ENCODE peak calls at places on chromosomes 3 and 15, in six cellular contexts. One of them, this sample, is unnamed.

GRCh38 chr3:42749753-42750231 is 23.3 kb downstream of the CCDC13 start:
- DNase-seq in pancreas: peak
- DNase-seq in K562: peak
- DNase-seq in tibial artery: peak
- DNase-seq in H9: peak
- DNase-seq in kidney: no peak
- DNase-seq in this sample: no peak

GRCh38 chr3:28915711-28916481 is 365.0 kb upstream of the RBMS3 start:
- DNase-seq in pancreas: no peak
- DNase-seq in kidney: no peak
- DNase-seq in tibial artery: no peak
- DNase-seq in K562: no peak
- DNase-seq in H9: peak
- DNase-seq in this sample: peak

GRCh38 chr15:28086175-28086703 is 12.9 kb downstream of the OCA2 start:
- DNase-seq in kidney: no peak
- DNase-seq in K562: peak
- DNase-seq in pancreas: no peak
- DNase-seq in tibial artery: peak
- DNase-seq in H9: peak
- DNase-seq in this sample: peak

GRCh38 chr3:183295211-183295610 is 42.2 kb downstream of the B3GNT5 start:
- DNase-seq in K562: no peak
- DNase-seq in kidney: no peak
- DNase-seq in pancreas: no peak
- DNase-seq in H9: no peak
- DNase-seq in tibial artery: no peak
- DNase-seq in this sample: peak

GRCh38 chr3:94009612-94010011 is 18.8 kb downstream of the STX19 start:
- DNase-seq in K562: no peak
- DNase-seq in H9: no peak
- DNase-seq in pancreas: no peak
- DNase-seq in kidney: no peak
- DNase-seq in tibial artery: no peak
- DNase-seq in this sample: no peak

GRCh38 chr3:188421836-188422540 is 268.0 kb downstream of the LPP start:
- DNase-seq in tibial artery: no peak
- DNase-seq in kidney: no peak
- DNase-seq in pancreas: peak
- DNase-seq in K562: no peak
- DNase-seq in H9: no peak
- DNase-seq in this sample: no peak

GRCh38 chr3:20136231-20136630 is 49.8 kb downstream of the SGO1 start:
- DNase-seq in kidney: no peak
- DNase-seq in tibial artery: no peak
- DNase-seq in H9: no peak
- DNase-seq in pancreas: no peak
- DNase-seq in K562: no peak
- DNase-seq in this sample: peak

GRCh38 chr3:85760342-85760741 is 801.6 kb downstream of the CADM2 start:
- DNase-seq in kidney: no peak
- DNase-seq in tibial artery: no peak
- DNase-seq in pancreas: no peak
- DNase-seq in H9: no peak
- DNase-seq in K562: no peak
- DNase-seq in this sample: peak

GRCh38 chr15:71335591-71335990 is 220.3 kb downstream of the THSD4 start:
- DNase-seq in kidney: no peak
- DNase-seq in H9: no peak
- DNase-seq in pancreas: no peak
- DNase-seq in tibial artery: no peak
- DNase-seq in K562: no peak
- DNase-seq in this sample: no peak

GRCh38 chr3:56795807-56796185 is 6.0 kb downstream of the ARHGEF3 start:
- DNase-seq in pancreas: no peak
- DNase-seq in H9: no peak
- DNase-seq in tibial artery: no peak
- DNase-seq in kidney: no peak
- DNase-seq in K562: no peak
- DNase-seq in this sample: no peak

GRCh38 chr3:142489572-142490323 is 41.9 kb upstream of the XRN1 start:
- DNase-seq in pancreas: no peak
- DNase-seq in K562: no peak
- DNase-seq in H9: no peak
- DNase-seq in kidney: no peak
- DNase-seq in tibial artery: no peak
- DNase-seq in this sample: no peak

GRCh38 chr3:72275296-72275820 is 490.4 kb upstream of the PROK2 start:
- DNase-seq in H9: no peak
- DNase-seq in tibial artery: no peak
- DNase-seq in K562: no peak
- DNase-seq in kidney: no peak
- DNase-seq in pancreas: no peak
- DNase-seq in this sample: no peak

GRCh38 chr15:40346579-40347558 is 4.0 kb upstream of the PHGR1 start:
- DNase-seq in pancreas: no peak
- DNase-seq in tibial artery: no peak
- DNase-seq in kidney: peak
- DNase-seq in H9: no peak
- DNase-seq in K562: no peak
- DNase-seq in this sample: no peak

GRCh38 chr3:179682681-179683080 is 29.8 kb downstream of the USP13 start:
- DNase-seq in pancreas: no peak
- DNase-seq in kidney: no peak
- DNase-seq in tibial artery: no peak
- DNase-seq in K562: no peak
- DNase-seq in H9: no peak
- DNase-seq in this sample: no peak

GRCh38 chr15:78536134-78536533 is 4.1 kb upstream of the PSMA4 start:
- DNase-seq in K562: no peak
- DNase-seq in H9: no peak
- DNase-seq in kidney: no peak
- DNase-seq in tibial artery: no peak
- DNase-seq in pancreas: no peak
- DNase-seq in this sample: no peak

GRCh38 chr3:52392216-52392930 is 52.5 kb downstream of the SEMA3G start:
- DNase-seq in H9: no peak
- DNase-seq in pancreas: peak
- DNase-seq in kidney: peak
- DNase-seq in K562: no peak
- DNase-seq in tibial artery: no peak
- DNase-seq in this sample: no peak

GRCh38 chr3:183192650-183193300 is 30.2 kb upstream of the LAMP3 start:
- DNase-seq in kidney: no peak
- DNase-seq in K562: no peak
- DNase-seq in tibial artery: no peak
- DNase-seq in pancreas: no peak
- DNase-seq in H9: no peak
- DNase-seq in this sample: no peak

GRCh38 chr15:33341943-33342342 is 31.2 kb downstream of the RYR3 start:
- DNase-seq in H9: no peak
- DNase-seq in pancreas: no peak
- DNase-seq in K562: no peak
- DNase-seq in tibial artery: no peak
- DNase-seq in kidney: no peak
- DNase-seq in this sample: no peak

GRCh38 chr15:80849308-80849707 is 70.1 kb downstream of the CEMIP start:
- DNase-seq in tibial artery: no peak
- DNase-seq in H9: no peak
- DNase-seq in pancreas: no peak
- DNase-seq in kidney: peak
- DNase-seq in K562: no peak
- DNase-seq in this sample: peak

GRCh38 chr3:94028093-94028837 is at the start of gene STX19:
- DNase-seq in tibial artery: no peak
- DNase-seq in K562: no peak
- DNase-seq in H9: no peak
- DNase-seq in pancreas: no peak
- DNase-seq in kidney: no peak
- DNase-seq in this sample: peak

GRCh38 chr15:90162956-90163355 is 38.2 kb upstream of the SEMA4B start:
- DNase-seq in kidney: no peak
- DNase-seq in tibial artery: no peak
- DNase-seq in H9: no peak
- DNase-seq in pancreas: no peak
- DNase-seq in K562: no peak
- DNase-seq in this sample: no peak

GRCh38 chr3:173599673-173600072 is 202.1 kb downstream of the NLGN1 start:
- DNase-seq in H9: no peak
- DNase-seq in tibial artery: no peak
- DNase-seq in pancreas: no peak
- DNase-seq in kidney: no peak
- DNase-seq in K562: no peak
- DNase-seq in this sample: peak

GRCh38 chr3:159458010-159458409 is 530.6 kb upstream of the IL12A start:
- DNase-seq in kidney: no peak
- DNase-seq in pancreas: no peak
- DNase-seq in K562: no peak
- DNase-seq in H9: peak
- DNase-seq in tibial artery: no peak
- DNase-seq in this sample: peak

GRCh38 chr3:133362539-133362938 is 37.3 kb upstream of the BFSP2 start:
- DNase-seq in tibial artery: no peak
- DNase-seq in K562: no peak
- DNase-seq in kidney: no peak
- DNase-seq in H9: no peak
- DNase-seq in pancreas: no peak
- DNase-seq in this sample: no peak

GRCh38 chr3:192482809-192483208 is 244.5 kb downstream of the FGF12 start:
- DNase-seq in tibial artery: no peak
- DNase-seq in K562: no peak
- DNase-seq in pancreas: no peak
- DNase-seq in H9: no peak
- DNase-seq in kidney: no peak
- DNase-seq in this sample: no peak

GRCh38 chr15:64344651-64345262 is 11.2 kb downstream of the CSNK1G1 start:
- DNase-seq in K562: no peak
- DNase-seq in kidney: no peak
- DNase-seq in pancreas: no peak
- DNase-seq in tibial artery: no peak
- DNase-seq in H9: no peak
- DNase-seq in this sample: peak

DNA sequence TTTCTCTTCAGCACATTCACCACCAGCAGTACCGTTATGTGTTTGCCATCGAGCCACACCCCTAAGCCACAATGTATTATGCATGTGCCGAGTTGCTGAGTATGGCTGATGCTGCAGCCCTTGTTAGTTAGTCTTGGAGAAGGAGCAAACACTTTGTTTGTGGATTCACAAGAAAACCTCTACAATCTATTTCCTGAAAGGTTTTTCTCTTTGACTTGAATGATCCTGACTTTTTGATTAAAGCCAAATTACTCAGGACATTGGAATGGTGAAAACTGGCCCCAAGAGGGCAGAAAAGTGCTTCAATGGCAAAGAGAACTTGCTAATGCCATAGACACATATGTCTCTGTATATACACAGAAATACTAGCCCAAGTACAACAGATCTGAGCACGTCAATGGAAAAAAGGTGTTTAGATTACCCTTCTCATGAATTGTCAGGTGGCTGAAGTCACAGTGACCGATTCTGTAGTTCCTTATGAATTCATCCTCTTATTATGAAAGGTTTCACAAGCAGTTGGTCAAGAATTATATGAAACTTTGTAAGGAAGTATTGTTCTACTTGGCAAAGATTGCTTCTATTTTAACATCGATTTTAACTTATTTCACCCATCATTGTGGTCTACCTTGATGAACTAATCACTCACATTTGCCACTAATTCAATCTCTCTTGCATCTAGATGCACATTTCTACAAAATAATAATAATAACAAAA is 103.0 kb downstream of the P3H2 start:
- DNase-seq in kidney: no peak
- DNase-seq in H9: no peak
- DNase-seq in K562: no peak
- DNase-seq in pancreas: no peak
- DNase-seq in tibial artery: no peak
- DNase-seq in this sample: peak
- TF ChIP-seq CTCF in kidney: peak
- TF ChIP-seq CTCF in H9: peak
- TF ChIP-seq CTCF in K562: no peak
- TF ChIP-seq CTCF in pancreas: no peak
- TF ChIP-seq CTCF in tibial artery: peak
- TF ChIP-seq CTCF in this sample: peak

GRCh38 chr15:88196961-88197360 is 59.6 kb downstream of the NTRK3 start:
- DNase-seq in H9: no peak
- DNase-seq in pancreas: no peak
- DNase-seq in tibial artery: no peak
- DNase-seq in K562: no peak
- DNase-seq in kidney: no peak
- DNase-seq in this sample: no peak

GRCh38 chr15:88191806-88192165 is 64.8 kb downstream of the NTRK3 start:
- DNase-seq in kidney: no peak
- DNase-seq in H9: no peak
- DNase-seq in tibial artery: no peak
- DNase-seq in pancreas: no peak
- DNase-seq in K562: no peak
- DNase-seq in this sample: no peak

GRCh38 chr15:88194162-88194561 is 62.4 kb downstream of the NTRK3 start:
- DNase-seq in tibial artery: no peak
- DNase-seq in H9: no peak
- DNase-seq in pancreas: no peak
- DNase-seq in kidney: no peak
- DNase-seq in K562: no peak
- DNase-seq in this sample: no peak

DNA sequence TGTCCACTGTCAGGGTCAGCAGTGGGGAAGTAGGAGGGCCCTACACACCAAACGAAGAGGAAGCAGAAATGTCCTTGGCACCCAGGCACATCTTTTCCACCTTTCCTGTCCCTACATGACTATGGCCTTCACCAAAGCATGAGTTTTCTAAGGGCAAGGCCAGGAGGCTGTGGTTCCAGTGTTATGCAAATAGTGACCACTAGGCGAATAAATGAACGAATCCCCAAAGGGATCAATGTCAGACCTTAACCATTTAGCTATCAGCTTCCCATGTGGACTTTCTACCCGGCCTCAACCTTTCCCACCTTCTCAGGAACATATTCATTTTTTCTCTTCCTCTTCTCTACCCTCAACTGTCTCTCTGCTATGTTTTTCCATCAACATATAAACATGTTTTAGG is 63.1 kb downstream of the NTRK3 start:
- DNase-seq in pancreas: no peak
- DNase-seq in tibial artery: no peak
- DNase-seq in kidney: no peak
- DNase-seq in K562: peak
- DNase-seq in H9: no peak
- DNase-seq in this sample: no peak
- TF ChIP-seq CTCF in pancreas: no peak
- TF ChIP-seq CTCF in tibial artery: no peak
- TF ChIP-seq CTCF in kidney: no peak
- TF ChIP-seq CTCF in K562: peak
- TF ChIP-seq CTCF in H9: peak
- TF ChIP-seq CTCF in this sample: no peak

GRCh38 chr3:66253790-66254620 is 33.2 kb downstream of the SLC25A26 start:
- DNase-seq in tibial artery: no peak
- DNase-seq in H9: no peak
- DNase-seq in pancreas: no peak
- DNase-seq in K562: peak
- DNase-seq in kidney: no peak
- DNase-seq in this sample: peak
- TF ChIP-seq CTCF in tibial artery: peak
- TF ChIP-seq CTCF in H9: peak
- TF ChIP-seq CTCF in pancreas: peak
- TF ChIP-seq CTCF in K562: peak
- TF ChIP-seq CTCF in kidney: peak
- TF ChIP-seq CTCF in this sample: peak

GRCh38 chr3:98333989-98334606 is 19.6 kb upstream of the OR5K4 start:
- DNase-seq in tibial artery: no peak
- DNase-seq in pancreas: no peak
- DNase-seq in H9: no peak
- DNase-seq in kidney: no peak
- DNase-seq in K562: no peak
- DNase-seq in this sample: no peak
- TF ChIP-seq CTCF in tibial artery: no peak
- TF ChIP-seq CTCF in pancreas: no peak
- TF ChIP-seq CTCF in H9: no peak
- TF ChIP-seq CTCF in kidney: no peak
- TF ChIP-seq CTCF in K562: no peak
- TF ChIP-seq CTCF in this sample: no peak